ENCODE peak calls at places on chromosomes 1 and 21, in four cellular contexts. N is mesothelial cell of epicardium; T is stimulated activated CD4-positive, alpha-beta T cell treated with anti-CD3 and anti-CD28 coated beads, Interleukin-2, amount 100 ng/mL, for 48 hours; R is fibroblast of the conjunctiva. W is an unnamed sample.
A peak's percentile ranks its signal among the peaks of the same experiment; 100 is the strongest.

GRCh38 chr21:30044447-30045064 is 104.8 kb upstream of the GRIK1 start:
- DNase-seq in N (no peak), R (peak; percentile 5), T (peak; percentile 16), W (no peak)

GRCh38 chr1:39653546-39654031 is 14.1 kb upstream of the HEYL start:
- DNase-seq in R (peak; percentile 75), N (peak; percentile 82), T (peak; percentile 73), W (peak; percentile 58)

GRCh38 chr1:180150982-180151381 is 3.7 kb upstream of the QSOX1 start:
- DNase-seq in N (no peak), T (no peak), R (no peak), W (no peak)

GRCh38 chr1:228277491-228278431 is 69.9 kb downstream of the OBSCN start:
- DNase-seq in N (no peak), R (no peak), T (no peak), W (no peak)

GRCh38 chr1:9960705-9961562 is 17.7 kb downstream of the NMNAT1 start:
- DNase-seq in T (no peak), N (no peak), R (no peak), W (no peak)

GRCh38 chr1:47184090-47184735 is 5.6 kb downstream of the PDZK1IP1 start:
- DNase-seq in N (no peak), R (no peak), T (no peak), W (no peak)

GRCh38 chr1:25802915-25803314 is 2.9 kb downstream of the SELENON start:
- DNase-seq in R (no peak), T (no peak), N (no peak), W (no peak)

GRCh38 chr1:154405762-154406571 is 824 bp downstream of the IL6R start:
- DNase-seq in R (no peak), T (peak; percentile 59), N (peak; percentile 50), W (no peak)

GRCh38 chr1:7856345-7856744 is 3.5 kb upstream of the UTS2 start:
- DNase-seq in N (no peak), T (no peak), R (no peak), W (no peak)

GRCh38 chr1:36384542-36385409 is 948 bp downstream of the STK40 start:
- DNase-seq in R (no peak), N (peak; percentile 56), T (no peak), W (no peak)

GRCh38 chr1:160093069-160093395 is 5.4 kb downstream of the IGSF8 start:
- DNase-seq in R (no peak), T (no peak), N (no peak), W (no peak)

GRCh38 chr1:16903054-16903453 is 7.3 kb downstream of the RNU1-2 start:
- DNase-seq in N (no peak), T (no peak), R (peak; percentile 52), W (no peak)

GRCh38 chr1:113307771-113308451 is 82.4 kb upstream of the MAGI3 start:
- DNase-seq in T (no peak), N (no peak), R (no peak), W (no peak)

GRCh38 chr21:42731264-42732032 is 78.0 kb downstream of the PDE9A start:
- DNase-seq in R (no peak), N (no peak), T (no peak), W (no peak)

GRCh38 chr1:177687544-177687943 is 282.3 kb downstream of the SEC16B start:
- DNase-seq in R (no peak), T (no peak), N (no peak), W (no peak)

GRCh38 chr1:205420938-205421337 is 918 bp downstream of the LEMD1 start:
- DNase-seq in N (no peak), T (no peak), R (no peak), W (no peak)

GRCh38 chr1:14924012-14924452 is 229.5 kb upstream of the TMEM51 start:
- DNase-seq in T (peak; percentile 3), R (no peak), N (peak; percentile 53), W (no peak)

GRCh38 chr21:36749935-36750578 is 51.1 kb downstream of the SIM2 start:
- DNase-seq in N (peak; percentile 54), T (no peak), R (no peak), W (no peak)

GRCh38 chr1:207139616-207140015 is 35.6 kb downstream of the C4BPA start:
- DNase-seq in T (no peak), R (no peak), N (no peak), W (no peak)

GRCh38 chr1:239570878-239571277 is 184.5 kb downstream of the CHRM3 start:
- DNase-seq in R (no peak), T (no peak), N (no peak), W (no peak)

GRCh38 chr1:242402956-242403355 is 121.5 kb downstream of the PLD5 start:
- DNase-seq in N (no peak), R (no peak), T (no peak), W (no peak)

GRCh38 chr1:25197982-25198681 is 34.2 kb downstream of the SYF2 start:
- DNase-seq in T (no peak), N (no peak), R (no peak), W (no peak)

GRCh38 chr1:212606734-212607205 is 1.8 kb upstream of the ATF3 start:
- DNase-seq in N (peak; percentile 70), R (no peak), T (peak; percentile 28), W (no peak)

GRCh38 chr1:67723126-67723525 is 38.1 kb downstream of the GADD45A start:
- DNase-seq in N (no peak), R (no peak), T (no peak), W (no peak)

GRCh38 chr1:224482619-224483018 is 48.0 kb upstream of the WDR26 start:
- DNase-seq in N (no peak), R (no peak), T (no peak), W (no peak)

GRCh38 chr1:243708210-243708609 is 141.8 kb downstream of the AKT3 start:
- DNase-seq in R (no peak), N (no peak), T (no peak), W (no peak)